ENCODE peak calls at places on chromosomes 6 and 20, in eight cellular contexts. M is right atrium auricular region, Q is HL-60, R is neural progenitor cell, U is choroid plexus epithelial cell, G is nephron progenitor cell, W is A549, T is upper lobe of left lung. Y is an unnamed sample.
A peak's percentile ranks its signal among the peaks of the same experiment; 100 is the strongest.

GRCh38 chr6:45163952-45164766 is 164.0 kb upstream of the RUNX2 start:
- DNase-seq in M (no peak), Q (no peak), R (no peak), U (peak; percentile 44), G (no peak), W (no peak), T (no peak), Y (no peak)

GRCh38 chr20:8535403-8536003 is 403.4 kb downstream of the PLCB1 start:
- DNase-seq in M (no peak), Q (no peak), R (peak; percentile 32), U (peak; percentile 34), G (peak; percentile 23), W (no peak), T (no peak), Y (no peak)

GRCh38 chr20:45154183-45154582 is 20.5 kb upstream of the PI3 start:
- DNase-seq in M (no peak), Q (no peak), R (no peak), U (peak; percentile 16), G (no peak), W (peak; percentile 5), T (no peak), Y (no peak)

GRCh38 chr6:127841811-127842210 is 59.0 kb downstream of the THEMIS start:
- DNase-seq in M (no peak), Q (no peak), R (no peak), U (peak; percentile 24), G (no peak), W (no peak), T (no peak), Y (no peak)

GRCh38 chr20:35511814-35512420 is 17.5 kb downstream of the C20orf173 start:
- DNase-seq in M (no peak), Q (no peak), R (peak; percentile 35), U (peak; percentile 80), G (no peak), W (peak; percentile 58), T (no peak), Y (no peak)

GRCh38 chr6:11241793-11242201 is 9.3 kb upstream of the NEDD9 start:
- DNase-seq in M (peak; percentile 83), Q (no peak), R (peak; percentile 90), U (peak; percentile 64), G (peak; percentile 67), W (no peak), T (peak; percentile 89), Y (no peak)

GRCh38 chr6:145055567-145055966 is 679.8 kb downstream of the EPM2A start:
- DNase-seq in M (no peak), Q (no peak), R (no peak), U (no peak), G (no peak), W (no peak), T (peak; percentile 35), Y (no peak)

GRCh38 chr6:100901582-100901981 is 20.5 kb upstream of the ASCC3 start:
- DNase-seq in M (no peak), Q (no peak), R (no peak), U (no peak), G (no peak), W (no peak), T (no peak), Y (no peak)

GRCh38 chr6:129460151-129460550 is 249.8 kb downstream of the ARHGAP18 start:
- DNase-seq in M (no peak), Q (no peak), R (no peak), U (no peak), G (no peak), W (no peak), T (no peak), Y (no peak)

GRCh38 chr6:165244524-165245247 is 64.7 kb downstream of the C6orf118 start:
- DNase-seq in M (no peak), Q (no peak), R (no peak), U (no peak), G (no peak), W (no peak), T (no peak), Y (no peak)

GRCh38 chr6:156842598-156843250 is 65.5 kb downstream of the ARID1B start:
- DNase-seq in M (no peak), Q (no peak), R (no peak), U (no peak), G (no peak), W (no peak), T (no peak), Y (no peak)

DNA sequence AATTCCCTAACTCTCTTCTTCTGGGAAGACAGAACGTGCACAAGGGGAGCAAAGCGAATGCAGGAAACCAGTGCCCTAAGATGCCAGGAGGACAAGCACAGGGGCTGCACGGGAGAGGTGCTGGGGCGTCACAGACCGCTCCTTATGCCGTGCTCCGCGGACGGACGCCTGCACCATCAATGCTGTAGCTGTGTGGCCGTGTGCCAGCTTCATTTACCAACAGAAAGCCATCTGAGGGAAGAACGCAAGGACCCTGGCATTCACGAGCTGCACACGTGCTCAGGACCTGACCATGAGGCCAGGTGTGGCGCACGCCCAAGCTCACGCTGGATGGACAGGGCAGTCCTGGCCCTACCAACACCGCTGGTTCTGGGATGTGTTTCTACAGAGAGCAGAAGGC is 35.4 kb downstream of the WDR27 start:
- DNase-seq in M (no peak), Q (no peak), R (no peak), U (no peak), G (no peak), W (no peak), T (no peak), Y (no peak)
- TF ChIP-seq CTCF in M (no peak), Q (no peak), R (no peak), U (no peak), G (no peak), W (no peak), T (no peak), Y (no peak)

GRCh38 chr20:5432030-5432429 is 115.3 kb upstream of the PROKR2 start:
- DNase-seq in M (no peak), Q (no peak), R (no peak), U (no peak), G (no peak), W (no peak), T (no peak), Y (no peak)

GRCh38 chr20:5434116-5434515 is 117.4 kb upstream of the PROKR2 start:
- DNase-seq in M (no peak), Q (no peak), R (no peak), U (no peak), G (no peak), W (no peak), T (no peak), Y (no peak)

GRCh38 chr20:5433352-5433751 is 116.6 kb upstream of the PROKR2 start:
- DNase-seq in M (no peak), Q (no peak), R (no peak), U (no peak), G (no peak), W (no peak), T (no peak), Y (no peak)

GRCh38 chr20:5426026-5426425 is 109.3 kb upstream of the PROKR2 start:
- DNase-seq in M (no peak), Q (no peak), R (no peak), U (no peak), G (no peak), W (no peak), T (no peak), Y (no peak)

GRCh38 chr20:5430670-5431069 is 113.9 kb upstream of the PROKR2 start:
- DNase-seq in M (no peak), Q (no peak), R (peak; percentile 8), U (no peak), G (no peak), W (no peak), T (no peak), Y (no peak)
- TF ChIP-seq CTCF in M (no peak), Q (no peak), R (peak; percentile 18), U (peak; percentile 15), G (no peak), W (no peak), T (no peak), Y (no peak)

GRCh38 chr6:149185799-149186357 is 131.6 kb upstream of the TAB2 start:
- DNase-seq in M (no peak), Q (no peak), R (no peak), U (no peak), G (no peak), W (peak; percentile 55), T (no peak), Y (no peak)

GRCh38 chr6:149186873-149187272 is 130.6 kb upstream of the TAB2 start:
- DNase-seq in M (no peak), Q (no peak), R (no peak), U (no peak), G (no peak), W (no peak), T (no peak), Y (no peak)

GRCh38 chr6:149196091-149196490 is 121.4 kb upstream of the TAB2 start:
- DNase-seq in M (no peak), Q (no peak), R (no peak), U (no peak), G (no peak), W (no peak), T (no peak), Y (no peak)

GRCh38 chr6:149194815-149195558 is 122.5 kb upstream of the TAB2 start:
- DNase-seq in M (no peak), Q (no peak), R (no peak), U (no peak), G (no peak), W (no peak), T (no peak), Y (no peak)

DNA sequence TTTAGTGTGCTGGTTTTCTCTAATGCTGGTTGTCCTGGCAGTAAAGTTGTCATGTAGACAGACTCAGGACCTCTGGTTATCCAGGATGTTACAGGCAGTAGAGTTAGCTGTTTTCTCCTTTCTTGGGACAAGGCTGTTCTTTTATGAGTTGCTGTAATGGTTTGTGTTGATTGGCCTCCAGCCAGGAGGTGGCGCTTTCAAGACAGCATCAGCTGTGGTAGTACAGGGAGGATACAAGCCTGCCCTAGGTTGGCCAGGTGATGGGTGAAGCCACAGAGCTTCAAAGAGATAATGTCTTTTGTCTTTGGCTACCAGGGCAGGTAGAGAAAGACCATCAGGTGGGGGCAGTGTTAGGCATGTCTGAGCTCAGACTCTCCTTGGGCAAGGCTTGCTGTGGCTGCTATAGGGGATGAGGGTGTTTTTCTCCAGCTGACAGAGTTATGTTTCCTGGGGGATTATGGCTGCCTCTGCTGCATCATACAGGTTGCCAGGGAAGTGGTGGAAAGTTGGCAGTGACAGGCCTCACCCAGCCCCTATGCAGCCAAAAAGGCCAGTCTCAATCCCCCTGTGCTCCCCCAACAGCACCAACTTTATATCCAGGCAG is 127.2 kb upstream of the TAB2 start:
- DNase-seq in M (no peak), Q (peak; percentile 58), R (peak; percentile 11), U (peak; percentile 68), G (no peak), W (peak; percentile 17), T (peak; percentile 63), Y (no peak)
- TF ChIP-seq CTCF in M (no peak), Q (peak; percentile 13), R (peak; percentile 46), U (peak; percentile 23), G (no peak), W (no peak), T (no peak), Y (no peak)

DNA sequence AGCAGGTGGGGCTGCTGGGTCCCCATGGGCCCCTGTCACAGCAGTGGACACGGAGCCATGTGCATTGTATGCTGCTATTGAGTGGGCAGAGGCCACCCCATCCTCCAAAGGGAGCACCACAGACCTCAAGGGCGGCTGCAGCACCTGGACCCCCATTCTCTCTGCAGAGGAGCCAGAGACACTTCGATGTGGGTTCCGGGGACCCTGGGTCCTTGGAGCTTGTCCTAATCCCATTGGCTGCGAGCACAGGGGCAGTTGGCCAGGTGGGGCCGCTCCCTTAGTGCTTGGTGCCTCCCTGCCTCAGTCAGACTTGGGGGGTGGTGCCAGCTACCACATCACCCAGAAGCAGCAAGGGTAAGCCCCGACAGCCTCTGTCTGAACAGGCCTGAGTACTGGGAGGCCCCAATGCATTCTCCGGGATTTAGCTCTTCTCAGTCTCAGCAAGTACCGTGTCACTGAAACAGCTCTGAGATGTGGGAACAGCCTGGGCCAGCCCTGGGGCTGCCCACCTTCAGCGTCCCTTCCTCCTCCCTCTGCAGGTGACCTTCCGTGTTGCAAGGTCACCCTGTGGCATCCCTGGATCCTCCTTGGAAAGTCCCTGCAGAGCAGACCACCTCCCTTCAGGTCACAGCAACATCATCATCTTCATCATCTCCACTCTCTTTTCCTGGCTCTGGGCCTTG is 73.9 kb downstream of the GINS1 start:
- DNase-seq in M (no peak), Q (no peak), R (no peak), U (no peak), G (peak; percentile 20), W (no peak), T (no peak), Y (no peak)
- TF ChIP-seq CTCF in M (no peak), Q (no peak), R (no peak), U (peak; percentile 40), G (no peak), W (no peak), T (no peak), Y (no peak)

Y was measured in mesothelial cell of epicardium.